ENCODE peak calls at places on chromosomes 6 and 20, in four cellular contexts. T, Y, N and H are unnamed samples.

GRCh38 chr20:62929051-62929538 is 2.8 kb upstream of the DIDO1 start:
- DNase-seq in T (peak; percentile 90), Y (no peak), N (peak; percentile 82), H (peak; percentile 64)

GRCh38 chr6:291697-292505 is at the start of gene DUSP22:
- DNase-seq in T (peak; percentile 97), Y (peak; percentile 76), N (peak; percentile 100), H (peak; percentile 81)

GRCh38 chr6:15317934-15318902 is 72.3 kb downstream of the JARID2 start:
- DNase-seq in T (no peak), Y (no peak), N (peak; percentile 21), H (no peak)

GRCh38 chr6:1153696-1154245 is 158.1 kb upstream of the FOXQ1 start:
- DNase-seq in T (no peak), Y (no peak), N (no peak), H (no peak)

GRCh38 chr20:8082999-8083398 is 49.1 kb upstream of the PLCB1 start:
- DNase-seq in T (no peak), Y (no peak), N (peak; percentile 7), H (no peak)

GRCh38 chr6:21137708-21138358 is 455.7 kb upstream of the SOX4 start:
- DNase-seq in T (no peak), Y (no peak), N (no peak), H (no peak)

GRCh38 chr6:168206681-168207274 is 112.8 kb downstream of the DACT2 start:
- DNase-seq in T (no peak), Y (no peak), N (no peak), H (no peak)

GRCh38 chr20:32231847-32232246 is 24.2 kb downstream of the POFUT1 start:
- DNase-seq in T (no peak), Y (no peak), N (no peak), H (no peak)

GRCh38 chr6:34736838-34737237 is 20.5 kb upstream of the SNRPC start:
- DNase-seq in T (no peak), Y (no peak), N (no peak), H (no peak)

GRCh38 chr6:169961772-169962561 is 210.5 kb downstream of the ERMARD start:
- DNase-seq in T (no peak), Y (no peak), N (no peak), H (no peak)

GRCh38 chr6:28353356-28353755 is 3.6 kb downstream of the ZKSCAN3 start:
- DNase-seq in T (no peak), Y (no peak), N (no peak), H (no peak)

GRCh38 chr20:19047040-19047950 is 165.1 kb upstream of the SLC24A3 start:
- DNase-seq in T (peak; percentile 73), Y (no peak), N (no peak), H (no peak)

GRCh38 chr20:4234128-4234527 is 218.8 kb upstream of the RNF24 start:
- DNase-seq in T (peak; percentile 56), Y (no peak), N (peak; percentile 69), H (no peak)

GRCh38 chr6:131379951-131380350 is 193.1 kb upstream of the ARG1 start:
- DNase-seq in T (no peak), Y (no peak), N (peak; percentile 20), H (no peak)

GRCh38 chr20:58235010-58235409 is 6.6 kb upstream of the ANKRD60 start:
- DNase-seq in T (no peak), Y (no peak), N (no peak), H (peak; percentile 55)

GRCh38 chr20:57055345-57055744 is 211.1 kb downstream of the BMP7 start:
- DNase-seq in T (no peak), Y (no peak), N (no peak), H (no peak)

GRCh38 chr6:168922436-168922835 is 331.2 kb downstream of the THBS2 start:
- DNase-seq in T (no peak), Y (no peak), N (no peak), H (no peak)

GRCh38 chr20:12825180-12825579 is 183.6 kb upstream of the SPTLC3 start:
- DNase-seq in T (no peak), Y (no peak), N (no peak), H (no peak)

GRCh38 chr6:2101213-2101612 is 144.2 kb downstream of the GMDS start:
- DNase-seq in T (no peak), Y (peak; percentile 75), N (no peak), H (no peak)

GRCh38 chr6:9532621-9533557 is 882.0 kb downstream of the TFAP2A start:
- DNase-seq in T (no peak), Y (no peak), N (no peak), H (no peak)

GRCh38 chr20:17699931-17700351 is at the start of gene BANF2:
- DNase-seq in T (no peak), Y (no peak), N (no peak), H (no peak)

GRCh38 chr6:2108700-2109306 is 136.6 kb downstream of the GMDS start:
- DNase-seq in T (no peak), Y (no peak), N (no peak), H (no peak)

GRCh38 chr20:2289475-2289874 is 6.3 kb upstream of the TGM3 start:
- DNase-seq in T (no peak), Y (no peak), N (no peak), H (no peak)

GRCh38 chr6:115358616-115359015 is 702.1 kb downstream of the FRK start:
- DNase-seq in T (no peak), Y (no peak), N (no peak), H (no peak)

GRCh38 chr6:82397962-82398692 is 34.5 kb downstream of the TPBG start:
- DNase-seq in T (peak; percentile 74), Y (no peak), N (peak; percentile 20), H (no peak)

GRCh38 chr6:145139451-145139850 is 595.9 kb downstream of the EPM2A start:
- DNase-seq in T (no peak), Y (peak; percentile 75), N (peak; percentile 9), H (no peak)